ENCODE peak calls at places on chromosomes 13 and 19, in four cellular contexts. A is stimulated activated CD4-positive, alpha-beta T cell treated with anti-CD3 and anti-CD28 coated beads, Interleukin-4, amount 100 ng/mL, for 1 hour; J is substantia nigra; F is BE2C. Q is an unnamed sample.

GRCh38 chr19:11420429-11420893 is 1.3 kb upstream of the RGL3 start:
- DNase-seq in A (no peak), J (no peak), F (no peak), Q (no peak)

GRCh38 chr19:18021121-18021755 is 13.3 kb downstream of the ARRDC2 start:
- DNase-seq in A (peak; percentile 64), J (peak; percentile 71), F (no peak), Q (no peak)

GRCh38 chr13:20505405-20506366 is 20.0 kb downstream of the CRYL1 start:
- DNase-seq in A (no peak), J (no peak), F (no peak), Q (no peak)

GRCh38 chr19:17867087-17867486 is 4.7 kb upstream of the SLC5A5 start:
- DNase-seq in A (no peak), J (no peak), F (no peak), Q (no peak)

GRCh38 chr19:30752201-30752600 is 380.0 kb downstream of the ZNF536 start:
- DNase-seq in A (no peak), J (no peak), F (no peak), Q (no peak)

GRCh38 chr19:2503521-2504109 is 27.7 kb downstream of the GADD45B start:
- DNase-seq in A (peak; percentile 67), J (no peak), F (no peak), Q (no peak)

GRCh38 chr13:95349267-95349666 is 48.0 kb upstream of the ABCC4 start:
- DNase-seq in A (no peak), J (no peak), F (no peak), Q (no peak)

GRCh38 chr13:77832339-77833100 is 86.1 kb downstream of the EDNRB start:
- DNase-seq in A (no peak), J (no peak), F (no peak), Q (no peak)

GRCh38 chr19:50514346-50515167 is 844 bp upstream of the ASPDH start:
- DNase-seq in A (no peak), J (peak; percentile 71), F (peak; percentile 64), Q (no peak)

GRCh38 chr19:30066781-30067759 is 125.0 kb downstream of the URI1 start:
- DNase-seq in A (no peak), J (no peak), F (no peak), Q (no peak)

GRCh38 chr19:1037553-1038115 is 2.3 kb upstream of the ABCA7 start:
- DNase-seq in A (no peak), J (no peak), F (peak; percentile 13), Q (no peak)

GRCh38 chr19:49475995-49476880 is 2.2 kb downstream of the FLT3LG start:
- DNase-seq in A (peak; percentile 80), J (no peak), F (peak; percentile 77), Q (peak; percentile 50)

GRCh38 chr13:72508392-72508791 is 219.0 kb downstream of the MZT1 start:
- DNase-seq in A (no peak), J (no peak), F (peak; percentile 57), Q (no peak)

GRCh38 chr19:50300814-50301606 is 28.2 kb downstream of the KCNC3 start:
- DNase-seq in A (no peak), J (no peak), F (no peak), Q (no peak)

GRCh38 chr13:86095351-86095750 is 296.1 kb upstream of the SLITRK6 start:
- DNase-seq in A (no peak), J (no peak), F (no peak), Q (no peak)

GRCh38 chr19:29285878-29286277 is 72.9 kb upstream of the UQCRFS1 start:
- DNase-seq in A (no peak), J (peak; percentile 47), F (peak; percentile 20), Q (peak; percentile 31)

GRCh38 chr13:76754414-76754813 is 131.8 kb downstream of the KCTD12 start:
- DNase-seq in A (no peak), J (no peak), F (peak; percentile 9), Q (no peak)

GRCh38 chr19:35533822-35534521 is 716 bp downstream of the GAPDHS start:
- DNase-seq in A (peak; percentile 38), J (no peak), F (no peak), Q (no peak)

GRCh38 chr19:3366104-3366760 is at the start of gene NFIC:
- DNase-seq in A (peak; percentile 54), J (peak; percentile 57), F (peak; percentile 69), Q (peak; percentile 77)

GRCh38 chr19:40205760-40206159 is 12.4 kb downstream of the TTC9B start:
- DNase-seq in A (no peak), J (no peak), F (no peak), Q (no peak)

GRCh38 chr19:4014541-4015491 is 7.3 kb downstream of the PIAS4 start:
- DNase-seq in A (peak; percentile 52), J (no peak), F (peak; percentile 80), Q (no peak)

GRCh38 chr19:12495002-12495802 is 10.6 kb upstream of the ZNF709 start:
- DNase-seq in A (peak; percentile 93), J (peak; percentile 95), F (peak; percentile 97), Q (peak; percentile 97)

GRCh38 chr19:50315773-50316448 is 13.3 kb downstream of the KCNC3 start:
- DNase-seq in A (peak; percentile 38), J (no peak), F (peak; percentile 34), Q (peak; percentile 44)

GRCh38 chr13:58843071-58843470 is 1211.5 kb downstream of the PCDH17 start:
- DNase-seq in A (no peak), J (no peak), F (no peak), Q (no peak)

GRCh38 chr19:15318241-15318691 is 14.1 kb downstream of the BRD4 start:
- DNase-seq in A (no peak), J (no peak), F (no peak), Q (no peak)

GRCh38 chr13:44826586-44827350 is 162.5 kb downstream of the NUFIP1 start:
- DNase-seq in A (no peak), J (no peak), F (no peak), Q (no peak)

GRCh38 chr13:21538280-21538679 is 65.7 kb downstream of the MICU2 start:
- DNase-seq in A (no peak), J (no peak), F (no peak), Q (no peak)

GRCh38 chr13:98576963-98577822 is at the start of gene STK24:
- DNase-seq in A (peak; percentile 67), J (peak; percentile 46), F (peak; percentile 81), Q (peak; percentile 63)

GRCh38 chr19:38267780-38268430 is 3.5 kb downstream of the SPINT2 start:
- DNase-seq in A (no peak), J (no peak), F (no peak), Q (peak; percentile 33)

GRCh38 chr19:16325671-16326400 is 1.2 kb downstream of the KLF2 start:
- DNase-seq in A (peak; percentile 55), J (no peak), F (no peak), Q (no peak)

GRCh38 chr19:6739390-6739883 is at the start of gene TRIP10:
- DNase-seq in A (peak; percentile 83), J (peak; percentile 79), F (peak; percentile 81), Q (peak; percentile 88)

GRCh38 chr13:21234537-21234936 is 58.1 kb downstream of the MRPL57 start:
- DNase-seq in A (no peak), J (no peak), F (peak; percentile 62), Q (peak; percentile 18)

GRCh38 chr19:41701401-41702075 is 6.9 kb upstream of the CEACAM5 start:
- DNase-seq in A (no peak), J (no peak), F (no peak), Q (peak; percentile 37)

GRCh38 chr19:52664461-52664860 is 26.3 kb upstream of the ZNF83 start:
- DNase-seq in A (no peak), J (no peak), F (no peak), Q (no peak)

GRCh38 chr19:40502647-40503046 is 35.8 kb downstream of the SPTBN4 start:
- DNase-seq in A (no peak), J (no peak), F (no peak), Q (no peak)

GRCh38 chr19:51164215-51164614 is 22.1 kb downstream of the SIGLEC7 start:
- DNase-seq in A (no peak), J (no peak), F (no peak), Q (no peak)

Q was measured in SJCRH30.